ENCODE peak calls at places on chromosomes 11 and 22, in ten cellular contexts. E is A549, S is ovary, U is HepG2, L is sigmoid colon, X is K562, N is stomach, V is upper lobe of left lung, F is suprapubic skin, C is GM12878. W is an unnamed sample.

GRCh38 chr11:69985654-69986420 is 92.3 kb upstream of the ANO1 start:
- DNase-seq in V (no peak), X (peak), S (no peak), L (no peak), N (no peak), E (no peak), C (no peak), U (no peak), F (no peak), W (no peak)

GRCh38 chr11:116329354-116330090 is 443.3 kb downstream of the BUD13 start:
- DNase-seq in L (no peak), S (no peak), N (no peak), F (no peak), X (no peak), U (no peak), C (no peak), V (no peak), E (no peak), W (no peak)

GRCh38 chr11:45815747-45816146 is 10.8 kb downstream of the SLC35C1 start:
- DNase-seq in V (no peak), N (no peak), U (no peak), F (peak), X (peak), E (peak), S (no peak), L (peak), C (no peak), W (no peak)

GRCh38 chr11:13110929-13111812 is 102.1 kb downstream of the RASSF10 start:
- DNase-seq in L (no peak), X (peak), U (no peak), V (no peak), E (peak), N (no peak), F (no peak), S (no peak), C (no peak), W (no peak)

GRCh38 chr22:27462190-27462589 is 339.4 kb downstream of the MN1 start:
- DNase-seq in X (no peak), N (no peak), L (no peak), E (no peak), U (peak), S (no peak), F (no peak), C (no peak), V (no peak), W (no peak)

GRCh38 chr11:11961399-11962028 is 46.9 kb downstream of the DKK3 start:
- DNase-seq in L (no peak), F (no peak), N (no peak), E (no peak), X (no peak), U (no peak), V (no peak), S (no peak), C (no peak), W (no peak)

GRCh38 chr11:64660706-64661105 is 62.3 kb downstream of the NRXN2 start:
- DNase-seq in E (no peak), L (no peak), F (no peak), U (no peak), V (no peak), N (no peak), X (no peak), C (no peak), S (no peak), W (no peak)

GRCh38 chr11:127000291-127000968 is at the start of gene KIRREL3:
- DNase-seq in N (no peak), C (no peak), E (peak), X (no peak), S (no peak), F (no peak), L (no peak), U (no peak), V (no peak), W (no peak)

GRCh38 chr11:2077061-2077802 is 62.0 kb downstream of the IGF2 start:
- DNase-seq in F (no peak), U (peak), L (no peak), C (no peak), S (no peak), N (peak), V (no peak), X (no peak), E (peak), W (no peak)

GRCh38 chr11:63532799-63533475 is 3.7 kb upstream of the PLAAT4 start:
- DNase-seq in C (no peak), V (no peak), N (no peak), S (no peak), F (no peak), U (no peak), L (no peak), E (no peak), X (no peak), W (no peak)

GRCh38 chr22:48948575-48949170 is 879.0 kb downstream of the BRD1 start:
- DNase-seq in L (peak), E (no peak), N (peak), S (no peak), U (no peak), V (peak), C (no peak), X (no peak), F (no peak), W (no peak)

GRCh38 chr11:123567466-123567865 is 87.0 kb downstream of the SCN3B start:
- DNase-seq in N (no peak), U (no peak), E (no peak), C (no peak), L (no peak), S (peak), X (no peak), V (no peak), F (no peak), W (no peak)

GRCh38 chr22:24331468-24332440 is 61.1 kb downstream of the SPECC1L start:
- DNase-seq in C (no peak), F (no peak), E (no peak), S (no peak), U (no peak), X (no peak), N (no peak), L (no peak), V (no peak), W (no peak)

GRCh38 chr22:18950141-18950540 is 14.0 kb upstream of the PRODH start:
- DNase-seq in L (peak), S (peak), C (no peak), E (no peak), X (no peak), V (peak), F (peak), U (no peak), N (no peak), W (peak)

GRCh38 chr11:429391-429790 is 12.4 kb downstream of the ANO9 start:
- DNase-seq in S (no peak), L (no peak), V (no peak), N (no peak), X (no peak), U (no peak), E (no peak), F (no peak), C (no peak), W (no peak)

GRCh38 chr11:72753341-72754148 is 1.3 kb upstream of the ARAP1 start:
- DNase-seq in S (no peak), F (no peak), N (no peak), X (no peak), V (no peak), L (no peak), U (peak), E (no peak), C (no peak), W (no peak)

GRCh38 chr22:26320469-26320868 is 108.6 kb upstream of the ASPHD2 start:
- DNase-seq in F (no peak), N (no peak), C (no peak), E (no peak), S (no peak), L (no peak), X (no peak), V (no peak), U (no peak), W (no peak)

GRCh38 chr11:44577231-44577834 is 11.9 kb downstream of the CD82 start:
- DNase-seq in C (no peak), X (no peak), F (no peak), L (no peak), E (no peak), V (no peak), U (no peak), S (no peak), N (peak), W (no peak)

GRCh38 chr11:12695221-12695794 is 21.1 kb downstream of the TEAD1 start:
- DNase-seq in U (no peak), E (no peak), X (no peak), N (no peak), L (no peak), S (no peak), V (no peak), C (no peak), F (no peak), W (no peak)

GRCh38 chr11:82663535-82663934 is 70.1 kb downstream of the FAM181B start:
- DNase-seq in C (no peak), N (no peak), X (no peak), V (no peak), S (no peak), E (no peak), L (no peak), F (no peak), U (no peak), W (no peak)

GRCh38 chr22:20106205-20106848 is 9.6 kb upstream of the RANBP1 start:
- DNase-seq in S (no peak), X (no peak), C (no peak), F (no peak), L (no peak), E (no peak), V (no peak), N (no peak), U (no peak), W (no peak)

GRCh38 chr11:32012066-32012465 is 78.8 kb upstream of the RCN1 start:
- DNase-seq in L (no peak), S (no peak), X (no peak), E (no peak), V (no peak), C (no peak), N (no peak), U (no peak), F (no peak), W (no peak)

GRCh38 chr22:20244744-20245576 is 23.2 kb downstream of the RTN4R start:
- DNase-seq in X (peak), C (no peak), E (no peak), N (no peak), S (no peak), F (no peak), L (no peak), U (no peak), V (no peak), W (no peak)

GRCh38 chr11:66617148-66617814 is 851 bp downstream of the RBM14 start:
- DNase-seq in L (peak), X (no peak), U (no peak), C (no peak), E (no peak), F (peak), S (no peak), V (peak), N (no peak), W (peak)

GRCh38 chr11:118338637-118339061 is 3.9 kb downstream of the CD3D start:
- DNase-seq in F (no peak), V (peak), L (no peak), S (no peak), C (no peak), X (peak), N (peak), E (no peak), U (peak), W (no peak)

GRCh38 chr22:19367763-19368367 is 63.7 kb downstream of the HIRA start:
- DNase-seq in E (no peak), X (no peak), C (no peak), V (no peak), N (no peak), S (no peak), F (no peak), L (no peak), U (no peak), W (no peak)

GRCh38 chr22:35301370-35301874 is 1.7 kb downstream of the TOM1 start:
- DNase-seq in V (peak), X (peak), E (peak), L (peak), U (peak), C (no peak), N (no peak), S (no peak), F (no peak), W (no peak)

GRCh38 chr22:32175751-32176644 is 16.9 kb upstream of the C22orf42 start:
- DNase-seq in N (no peak), X (no peak), E (no peak), V (no peak), S (no peak), L (no peak), F (peak), U (no peak), C (no peak), W (no peak)

GRCh38 chr11:66082936-66083698 is 13.0 kb downstream of the PACS1 start:
- DNase-seq in N (no peak), F (no peak), U (peak), L (no peak), S (no peak), C (no peak), X (no peak), V (no peak), E (no peak), W (no peak)

GRCh38 chr22:30381250-30381649 is 6.0 kb downstream of the RNF215 start:
- DNase-seq in L (no peak), E (no peak), X (no peak), S (no peak), F (no peak), U (no peak), N (no peak), C (no peak), V (no peak), W (no peak)

GRCh38 chr11:129946256-129946655 is 50.9 kb upstream of the NFRKB start:
- DNase-seq in C (no peak), U (no peak), F (no peak), E (no peak), N (no peak), V (no peak), X (no peak), S (no peak), L (no peak), W (no peak)

GRCh38 chr22:43205261-43205691 is 18.3 kb upstream of the TTLL12 start:
- DNase-seq in F (no peak), C (no peak), E (no peak), L (no peak), V (no peak), U (no peak), S (no peak), X (no peak), N (no peak), W (no peak)

GRCh38 chr11:20208622-20209090 is 48.4 kb upstream of the DBX1 start:
- DNase-seq in S (no peak), N (no peak), C (no peak), F (no peak), X (no peak), E (no peak), V (no peak), L (no peak), U (no peak), W (no peak)

GRCh38 chr11:26930518-26931247 is 63.2 kb upstream of the FIBIN start:
- DNase-seq in S (no peak), C (no peak), V (no peak), E (no peak), L (no peak), X (no peak), N (no peak), F (no peak), U (no peak), W (no peak)

GRCh38 chr11:111229604-111230003 is 15.9 kb upstream of the POU2AF2 start:
- DNase-seq in V (no peak), X (no peak), L (no peak), F (no peak), N (no peak), S (no peak), U (no peak), E (no peak), C (no peak), W (no peak)

GRCh38 chr11:70660059-70660888 is 261.9 kb downstream of the CTTN start:
- DNase-seq in U (no peak), C (no peak), X (no peak), V (no peak), F (no peak), N (no peak), S (no peak), L (no peak), E (no peak), W (no peak)

GRCh38 chr22:23688121-23688520 is 2.7 kb upstream of the RGL4 start:
- DNase-seq in E (no peak), X (no peak), F (no peak), S (no peak), L (no peak), U (no peak), C (no peak), V (no peak), N (peak), W (peak)

GRCh38 chr11:130865091-130865771 is 51.0 kb downstream of the SNX19 start:
- DNase-seq in X (no peak), F (no peak), U (peak), C (no peak), E (no peak), N (no peak), S (no peak), V (no peak), L (no peak), W (no peak)

GRCh38 chr11:80533463-80533862 is 1092.6 kb upstream of the TENM4 start:
- DNase-seq in S (no peak), N (no peak), E (no peak), L (no peak), F (no peak), U (no peak), C (no peak), V (no peak), X (no peak), W (no peak)

GRCh38 chr11:134667175-134667500 is 255.1 kb upstream of the B3GAT1 start:
- DNase-seq in F (no peak), E (no peak), C (no peak), X (no peak), V (no peak), L (peak), N (no peak), U (no peak), S (no peak), W (no peak)
- TF ChIP-seq EP300 in F (no peak), E (no peak), C (no peak), X (no peak), V (no peak), L (no peak), N (no peak), U (no peak), S (no peak), W (no peak)

DNA sequence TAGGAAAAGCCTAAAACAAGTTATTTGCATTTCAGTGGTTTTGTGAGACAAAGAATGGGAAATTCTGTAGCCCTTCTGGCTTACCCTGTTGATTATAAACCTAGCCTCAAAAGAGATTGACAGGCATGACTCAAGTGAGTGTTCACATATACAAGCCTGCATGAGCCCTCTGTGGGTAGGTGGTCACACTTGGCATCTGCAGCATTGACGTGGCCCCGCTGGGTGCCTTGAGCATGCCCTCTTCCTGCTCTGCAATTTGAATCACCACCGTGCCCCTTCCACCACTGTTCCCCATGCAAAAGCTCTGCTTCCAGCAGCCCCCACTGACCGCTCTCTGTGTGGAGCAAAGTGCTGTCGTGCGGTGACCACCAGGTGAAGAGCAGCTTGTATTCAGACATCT is 21.0 kb upstream of the ADSL start:
- DNase-seq in C (no peak), V (peak), E (no peak), L (no peak), N (no peak), X (no peak), F (no peak), S (no peak), U (no peak), W (no peak)
- TF ChIP-seq EP300 in C (no peak), V (no peak), E (no peak), L (no peak), N (no peak), X (no peak), F (no peak), S (no peak), U (no peak), W (no peak)

GRCh38 chr22:37750596-37751162 is 53.8 kb downstream of the TRIOBP start:
- DNase-seq in U (no peak), L (no peak), F (no peak), X (no peak), E (no peak), S (no peak), C (no peak), V (no peak), N (no peak), W (no peak)

GRCh38 chr22:37752189-37753061 is 55.3 kb upstream of the GCAT start:
- DNase-seq in N (peak), F (peak), X (no peak), V (peak), U (peak), C (no peak), S (peak), E (peak), L (peak), W (peak)

GRCh38 chr22:37749831-37750595 is 53.2 kb downstream of the TRIOBP start:
- DNase-seq in L (no peak), V (peak), E (no peak), N (no peak), X (no peak), C (no peak), F (no peak), S (no peak), U (peak), W (no peak)

GRCh38 chr22:37751449-37752188 is 54.8 kb downstream of the TRIOBP start:
- DNase-seq in F (no peak), N (no peak), X (no peak), U (no peak), L (no peak), S (no peak), V (no peak), C (no peak), E (no peak), W (no peak)

DNA sequence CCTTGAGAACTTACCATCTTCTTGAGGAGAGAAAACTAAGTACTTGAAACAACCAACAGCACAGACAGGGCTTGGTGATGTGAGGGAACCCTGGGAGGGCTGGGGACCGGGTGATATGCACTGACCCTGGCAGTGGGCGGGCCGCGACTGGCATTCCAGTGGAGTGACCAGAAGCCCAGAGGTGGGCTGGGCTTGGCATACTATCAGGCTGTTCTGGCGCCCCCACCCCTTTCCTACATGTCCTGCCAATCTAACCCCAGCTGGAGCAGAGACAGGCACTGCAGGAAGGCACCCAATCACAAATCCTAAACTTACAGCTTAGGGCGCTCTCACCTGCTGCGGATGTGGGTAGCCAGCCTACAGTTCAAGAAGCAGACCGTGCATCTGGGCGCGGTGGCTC is 54.0 kb upstream of the GCAT start:
- DNase-seq in S (no peak), C (no peak), X (no peak), V (no peak), U (no peak), L (no peak), F (no peak), E (no peak), N (no peak), W (no peak)
- TF ChIP-seq EP300 in S (no peak), C (no peak), X (no peak), V (no peak), U (no peak), L (no peak), F (no peak), E (no peak), N (no peak), W (no peak)

DNA sequence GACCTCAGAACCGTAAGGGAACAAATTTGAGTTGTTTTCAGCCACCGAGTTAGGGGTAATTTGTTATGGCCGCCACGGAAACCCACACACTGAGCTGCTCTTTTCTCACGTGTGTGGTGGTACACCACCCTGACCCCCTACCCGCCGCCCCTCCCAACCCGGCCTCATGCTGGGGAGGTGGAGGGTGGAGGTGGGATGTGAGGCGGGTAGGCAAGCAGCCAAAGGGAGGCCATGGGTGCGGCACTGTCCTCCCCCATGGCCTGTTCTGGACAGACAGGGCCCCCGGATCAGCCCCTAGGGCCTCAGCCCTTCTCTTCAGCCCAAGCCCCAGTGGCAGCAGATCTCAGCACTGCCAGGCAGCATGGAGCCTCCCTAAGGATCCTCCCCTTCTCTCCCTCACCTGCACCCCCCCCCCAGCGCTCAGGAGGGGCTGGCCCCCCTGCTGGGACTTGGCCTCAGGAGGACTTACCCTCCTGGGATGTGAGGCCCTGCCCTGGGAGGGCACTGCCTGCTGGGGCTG is 7.9 kb downstream of the PRR5 start:
- DNase-seq in F (no peak), V (no peak), C (no peak), N (no peak), E (no peak), U (no peak), S (no peak), X (peak), L (no peak), W (no peak)
- TF ChIP-seq EP300 in F (no peak), V (no peak), C (no peak), N (no peak), E (no peak), U (no peak), S (no peak), X (no peak), L (no peak), W (no peak)

DNA sequence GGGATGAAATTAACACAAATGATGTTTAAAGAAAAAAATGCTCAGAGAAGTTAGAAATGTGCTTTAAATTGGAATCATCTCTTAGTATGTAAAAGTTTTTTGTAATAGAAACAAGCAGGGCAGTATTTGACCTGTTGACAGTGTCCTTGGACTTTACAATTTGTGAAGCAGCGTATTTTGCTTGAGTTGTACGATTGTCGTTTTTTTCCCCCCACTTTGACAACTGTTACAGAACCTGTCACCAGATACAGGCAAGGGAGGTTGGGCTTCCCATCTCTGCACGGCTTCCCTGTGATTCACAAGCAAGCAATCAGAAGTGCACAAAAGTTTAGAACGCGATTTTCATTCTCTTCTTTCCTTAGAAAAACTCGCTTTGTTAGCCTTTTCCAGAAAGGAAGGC is 8.9 kb downstream of the PPARA start:
- DNase-seq in N (no peak), U (no peak), X (no peak), S (no peak), V (no peak), C (no peak), F (no peak), L (no peak), E (no peak), W (no peak)
- TF ChIP-seq EP300 in N (no peak), U (no peak), X (no peak), S (no peak), V (no peak), C (no peak), F (no peak), L (no peak), E (no peak), W (no peak)

W was measured in tibial nerve.